ENCODE peak calls at places on chromosomes 11 and 22, in six cellular contexts. One of them, this sample, is unnamed.
A peak's percentile ranks its signal among the peaks of the same experiment; 100 is the strongest.

GRCh38 chr11:98230678-98231077 is 790.1 kb upstream of the CNTN5 start:
- DNase-seq in GM23248: no peak
- DNase-seq in GM23338: no peak
- DNase-seq in RWPE2: no peak
- DNase-seq in EH: no peak
- DNase-seq in CD8-positive, alpha-beta T cell: no peak
- DNase-seq in this sample: no peak

GRCh38 chr22:50014655-50015401 is 2.3 kb upstream of the IL17REL start:
- DNase-seq in GM23338: peak; percentile 40
- DNase-seq in RWPE2: no peak
- DNase-seq in EH: no peak
- DNase-seq in GM23248: no peak
- DNase-seq in CD8-positive, alpha-beta T cell: peak; percentile 24
- DNase-seq in this sample: no peak

GRCh38 chr22:40808018-40808841 is 10.9 kb downstream of the SLC25A17 start:
- DNase-seq in CD8-positive, alpha-beta T cell: no peak
- DNase-seq in GM23338: no peak
- DNase-seq in EH: peak; percentile 57
- DNase-seq in GM23248: no peak
- DNase-seq in RWPE2: no peak
- DNase-seq in this sample: no peak

GRCh38 chr11:90330632-90331031 is 107.8 kb upstream of the CHORDC1 start:
- DNase-seq in RWPE2: no peak
- DNase-seq in GM23248: no peak
- DNase-seq in EH: no peak
- DNase-seq in GM23338: no peak
- DNase-seq in CD8-positive, alpha-beta T cell: no peak
- DNase-seq in this sample: no peak

GRCh38 chr22:50713008-50713385 is 25.0 kb upstream of the ACR start:
- DNase-seq in EH: no peak
- DNase-seq in CD8-positive, alpha-beta T cell: no peak
- DNase-seq in GM23338: no peak
- DNase-seq in GM23248: no peak
- DNase-seq in RWPE2: peak; percentile 21
- DNase-seq in this sample: no peak

GRCh38 chr11:1705121-1706052 is 8.4 kb downstream of the KRTAP5-6 start:
- DNase-seq in CD8-positive, alpha-beta T cell: no peak
- DNase-seq in GM23248: no peak
- DNase-seq in EH: peak; percentile 5
- DNase-seq in GM23338: no peak
- DNase-seq in RWPE2: no peak
- DNase-seq in this sample: no peak

GRCh38 chr11:12857572-12857971 is 151.5 kb upstream of the RASSF10 start:
- DNase-seq in EH: no peak
- DNase-seq in CD8-positive, alpha-beta T cell: no peak
- DNase-seq in GM23338: no peak
- DNase-seq in RWPE2: no peak
- DNase-seq in GM23248: no peak
- DNase-seq in this sample: no peak

GRCh38 chr22:19405652-19406051 is 25.9 kb downstream of the HIRA start:
- DNase-seq in CD8-positive, alpha-beta T cell: no peak
- DNase-seq in RWPE2: no peak
- DNase-seq in GM23338: no peak
- DNase-seq in EH: no peak
- DNase-seq in GM23248: no peak
- DNase-seq in this sample: no peak

GRCh38 chr22:46551996-46552395 is 14.6 kb upstream of the CELSR1 start:
- DNase-seq in GM23248: no peak
- DNase-seq in EH: no peak
- DNase-seq in CD8-positive, alpha-beta T cell: no peak
- DNase-seq in RWPE2: peak; percentile 26
- DNase-seq in GM23338: no peak
- DNase-seq in this sample: no peak

GRCh38 chr11:90747057-90747456 is 524.2 kb upstream of the CHORDC1 start:
- DNase-seq in EH: no peak
- DNase-seq in GM23338: no peak
- DNase-seq in GM23248: no peak
- DNase-seq in CD8-positive, alpha-beta T cell: no peak
- DNase-seq in RWPE2: no peak
- DNase-seq in this sample: no peak

GRCh38 chr11:131760191-131760951 is 390.0 kb downstream of the NTM start:
- DNase-seq in EH: peak; percentile 96
- DNase-seq in RWPE2: no peak
- DNase-seq in GM23338: peak; percentile 87
- DNase-seq in GM23248: peak; percentile 85
- DNase-seq in CD8-positive, alpha-beta T cell: no peak
- DNase-seq in this sample: no peak

GRCh38 chr11:110249066-110249465 is 47.3 kb downstream of the RDX start:
- DNase-seq in RWPE2: no peak
- DNase-seq in CD8-positive, alpha-beta T cell: no peak
- DNase-seq in GM23248: peak; percentile 9
- DNase-seq in GM23338: no peak
- DNase-seq in EH: peak; percentile 6
- DNase-seq in this sample: no peak

GRCh38 chr22:44146088-44146861 is 34.5 kb upstream of the PARVG start:
- DNase-seq in GM23248: no peak
- DNase-seq in GM23338: peak; percentile 65
- DNase-seq in RWPE2: no peak
- DNase-seq in CD8-positive, alpha-beta T cell: no peak
- DNase-seq in EH: no peak
- DNase-seq in this sample: peak; percentile 23

GRCh38 chr11:129939510-129939909 is 44.1 kb upstream of the NFRKB start:
- DNase-seq in RWPE2: no peak
- DNase-seq in EH: no peak
- DNase-seq in GM23248: no peak
- DNase-seq in GM23338: no peak
- DNase-seq in CD8-positive, alpha-beta T cell: no peak
- DNase-seq in this sample: no peak

GRCh38 chr22:46030241-46030880 is 53.4 kb upstream of the WNT7B start:
- DNase-seq in GM23338: no peak
- DNase-seq in EH: no peak
- DNase-seq in CD8-positive, alpha-beta T cell: no peak
- DNase-seq in GM23248: no peak
- DNase-seq in RWPE2: no peak
- DNase-seq in this sample: no peak

GRCh38 chr11:115930886-115931537 is 426.8 kb upstream of the CADM1 start:
- DNase-seq in EH: no peak
- DNase-seq in GM23248: no peak
- DNase-seq in GM23338: no peak
- DNase-seq in CD8-positive, alpha-beta T cell: no peak
- DNase-seq in RWPE2: no peak
- DNase-seq in this sample: no peak

GRCh38 chr11:99632969-99633368 is 612.2 kb downstream of the CNTN5 start:
- DNase-seq in GM23248: no peak
- DNase-seq in CD8-positive, alpha-beta T cell: no peak
- DNase-seq in GM23338: no peak
- DNase-seq in EH: no peak
- DNase-seq in RWPE2: no peak
- DNase-seq in this sample: no peak